ENCODE peak calls at places on chromosome 2, in seven cellular contexts. Y is choroid plexus epithelial cell; O is activated CD4-positive, CD25-positive, alpha-beta regulatory T cell; D is GM23338; Z is upper lobe of right lung; U is lower lobe of right lung; K is iPS DF 6.9. P is an unnamed sample.

GRCh38 chr2:106159867-106160785 is 34.0 kb downstream of the UXS1 start:
- DNase-seq in Y (no peak), O (peak), D (peak), Z (no peak), U (no peak), K (no peak), P (no peak)

GRCh38 chr2:226031078-226031937 is 631.8 kb downstream of the NYAP2 start:
- DNase-seq in Y (peak), O (no peak), D (peak), Z (peak), U (peak), K (no peak), P (peak)

GRCh38 chr2:48319863-48320262 is 210.1 kb upstream of the STON1 start:
- DNase-seq in Y (no peak), O (no peak), D (no peak), Z (no peak), U (no peak), K (no peak), P (no peak)

GRCh38 chr2:104289646-104290565 is 564.0 kb upstream of the POU3F3 start:
- DNase-seq in Y (no peak), O (no peak), D (no peak), Z (no peak), U (no peak), K (no peak), P (no peak)

GRCh38 chr2:41326801-41327200 is 721.0 kb upstream of the PKDCC start:
- DNase-seq in Y (no peak), O (no peak), D (peak), Z (no peak), U (no peak), K (no peak), P (no peak)

GRCh38 chr2:196971574-196972279 is 45.2 kb upstream of the PGAP1 start:
- DNase-seq in Y (no peak), O (no peak), D (no peak), Z (no peak), U (no peak), K (no peak), P (no peak)

GRCh38 chr2:239692348-239692747 is 291.5 kb upstream of the HDAC4 start:
- DNase-seq in Y (no peak), O (no peak), D (no peak), Z (peak), U (no peak), K (no peak), P (no peak)

GRCh38 chr2:48569433-48569832 is 39.5 kb downstream of the STON1 start:
- DNase-seq in Y (no peak), O (no peak), D (no peak), Z (no peak), U (no peak), K (no peak), P (no peak)

GRCh38 chr2:187718092-187718491 is 163.9 kb upstream of the TFPI start:
- DNase-seq in Y (no peak), O (no peak), D (peak), Z (no peak), U (no peak), K (no peak), P (no peak)

GRCh38 chr2:5758346-5758745 is 66.2 kb downstream of the SOX11 start:
- DNase-seq in Y (no peak), O (no peak), D (no peak), Z (no peak), U (no peak), K (no peak), P (no peak)

P was measured in left cardiac atrium.